ENCODE peak calls at places on chromosome 19, in ten cellular contexts. P, D, X, S, A, N, H, W, J and L are unnamed samples.

GRCh38 chr19:1162404-1163282 is 11.4 kb downstream of the SBNO2 start:
- DNase-seq in P (no peak), D (no peak), X (no peak), S (no peak), A (no peak), N (no peak), H (no peak), W (no peak), J (no peak), L (no peak)

GRCh38 chr19:55418185-55418584 is 10.6 kb upstream of the UBE2S start:
- DNase-seq in P (peak), D (peak), X (peak), S (peak), A (peak), N (peak), H (peak), W (peak), J (no peak), L (peak)

GRCh38 chr19:5497297-5497696 is 42.1 kb downstream of the ZNRF4 start:
- DNase-seq in P (no peak), D (no peak), X (no peak), S (no peak), A (no peak), N (no peak), H (no peak), W (no peak), J (no peak), L (no peak)

GRCh38 chr19:14554382-14554812 is 17.5 kb downstream of the NDUFB7 start:
- DNase-seq in P (peak), D (no peak), X (no peak), S (no peak), A (no peak), N (peak), H (no peak), W (no peak), J (no peak), L (no peak)

GRCh38 chr19:15197275-15198005 is 3.4 kb downstream of the NOTCH3 start:
- DNase-seq in P (no peak), D (peak), X (no peak), S (no peak), A (no peak), N (no peak), H (no peak), W (no peak), J (no peak), L (no peak)

GRCh38 chr19:18408053-18408476 is 10.6 kb upstream of the LRRC25 start:
- DNase-seq in P (peak), D (no peak), X (no peak), S (no peak), A (no peak), N (no peak), H (peak), W (no peak), J (no peak), L (no peak)

GRCh38 chr19:845707-846481 is 5.1 kb downstream of the PRTN3 start:
- DNase-seq in P (no peak), D (no peak), X (no peak), S (no peak), A (no peak), N (no peak), H (no peak), W (no peak), J (no peak), L (no peak)

GRCh38 chr19:16836906-16837362 is 7.7 kb downstream of the SIN3B start:
- DNase-seq in P (no peak), D (no peak), X (no peak), S (no peak), A (no peak), N (no peak), H (no peak), W (no peak), J (no peak), L (no peak)

GRCh38 chr19:18889949-18890745 is 5.8 kb downstream of the CERS1 start:
- DNase-seq in P (no peak), D (no peak), X (no peak), S (no peak), A (no peak), N (no peak), H (no peak), W (no peak), J (no peak), L (no peak)

GRCh38 chr19:9839415-9839814 is 4.3 kb downstream of the PIN1 start:
- DNase-seq in P (no peak), D (no peak), X (no peak), S (no peak), A (no peak), N (no peak), H (no peak), W (no peak), J (no peak), L (no peak)

GRCh38 chr19:33195711-33196347 is 1.7 kb downstream of the LRP3 start:
- DNase-seq in P (no peak), D (no peak), X (no peak), S (no peak), A (no peak), N (no peak), H (no peak), W (no peak), J (no peak), L (no peak)

GRCh38 chr19:42038675-42039074 is 31.3 kb downstream of the GRIK5 start:
- DNase-seq in P (no peak), D (peak), X (no peak), S (no peak), A (no peak), N (no peak), H (no peak), W (no peak), J (no peak), L (no peak)

GRCh38 chr19:677201-677600 is 1.0 kb downstream of the FSTL3 start:
- DNase-seq in P (no peak), D (peak), X (peak), S (peak), A (peak), N (peak), H (no peak), W (no peak), J (peak), L (peak)

GRCh38 chr19:5024282-5024681 is 55.4 kb downstream of the KDM4B start:
- DNase-seq in P (no peak), D (no peak), X (no peak), S (no peak), A (peak), N (no peak), H (no peak), W (no peak), J (no peak), L (no peak)

GRCh38 chr19:29405728-29405995 is 120.1 kb upstream of the VSTM2B start:
- DNase-seq in P (no peak), D (no peak), X (no peak), S (no peak), A (no peak), N (no peak), H (no peak), W (no peak), J (no peak), L (no peak)

GRCh38 chr19:16571689-16572331 is 405 bp downstream of the SLC35E1 start:
- DNase-seq in P (peak), D (peak), X (no peak), S (peak), A (no peak), N (no peak), H (peak), W (peak), J (no peak), L (no peak)

GRCh38 chr19:57802269-57802668 is 12.4 kb downstream of the ZNF552 start:
- DNase-seq in P (peak), D (no peak), X (no peak), S (no peak), A (no peak), N (no peak), H (peak), W (no peak), J (no peak), L (no peak)

GRCh38 chr19:4575267-4575793 is 15.8 kb upstream of the SEMA6B start:
- DNase-seq in P (peak), D (peak), X (peak), S (peak), A (peak), N (peak), H (no peak), W (peak), J (no peak), L (peak)

GRCh38 chr19:2239771-2240770 is 3.4 kb downstream of the SF3A2 start:
- DNase-seq in P (peak), D (peak), X (no peak), S (peak), A (no peak), N (no peak), H (no peak), W (no peak), J (no peak), L (peak)

GRCh38 chr19:57566396-57567256 is 7.0 kb upstream of the ZNF550 start:
- DNase-seq in P (peak), D (peak), X (no peak), S (peak), A (no peak), N (no peak), H (no peak), W (no peak), J (no peak), L (no peak)

GRCh38 chr19:18939922-18940775 is 868 bp downstream of the HOMER3 start:
- DNase-seq in P (peak), D (peak), X (no peak), S (peak), A (peak), N (peak), H (no peak), W (peak), J (peak), L (peak)

GRCh38 chr19:44602071-44602470 is 11.3 kb upstream of the IGSF23 start:
- DNase-seq in P (no peak), D (no peak), X (no peak), S (no peak), A (no peak), N (peak), H (no peak), W (no peak), J (no peak), L (no peak)

GRCh38 chr19:46995492-46995891 is 24.1 kb upstream of the NPAS1 start:
- DNase-seq in P (no peak), D (no peak), X (no peak), S (no peak), A (no peak), N (no peak), H (no peak), W (no peak), J (no peak), L (no peak)

GRCh38 chr19:4304509-4305252 is at the start of gene FSD1:
- DNase-seq in P (peak), D (peak), X (no peak), S (peak), A (no peak), N (no peak), H (peak), W (peak), J (no peak), L (peak)

GRCh38 chr19:55447421-55448174 is 4.5 kb upstream of the SHISA7 start:
- DNase-seq in P (peak), D (peak), X (no peak), S (no peak), A (no peak), N (peak), H (no peak), W (no peak), J (no peak), L (peak)

GRCh38 chr19:33795370-33796163 is 1.1 kb upstream of the KCTD15 start:
- DNase-seq in P (peak), D (peak), X (peak), S (peak), A (peak), N (peak), H (peak), W (peak), J (no peak), L (peak)

GRCh38 chr19:7699422-7700127 is 2.4 kb downstream of the FCER2 start:
- DNase-seq in P (no peak), D (no peak), X (no peak), S (peak), A (no peak), N (no peak), H (peak), W (no peak), J (no peak), L (no peak)

GRCh38 chr19:34154401-34154800 is 17.9 kb upstream of the LSM14A start:
- DNase-seq in P (no peak), D (no peak), X (no peak), S (no peak), A (no peak), N (no peak), H (no peak), W (no peak), J (no peak), L (no peak)

GRCh38 chr19:31503211-31503610 is 154.0 kb upstream of the TSHZ3 start:
- DNase-seq in P (no peak), D (no peak), X (no peak), S (no peak), A (no peak), N (no peak), H (no peak), W (no peak), J (no peak), L (no peak)

GRCh38 chr19:18257503-18258470 is 16.5 kb downstream of the IQCN start:
- DNase-seq in P (no peak), D (no peak), X (no peak), S (no peak), A (no peak), N (no peak), H (no peak), W (no peak), J (no peak), L (no peak)

GRCh38 chr19:17933414-17934129 is 757 bp downstream of the CCDC124 start:
- DNase-seq in P (peak), D (peak), X (no peak), S (peak), A (no peak), N (peak), H (no peak), W (no peak), J (no peak), L (peak)

GRCh38 chr19:10339380-10339960 is at the start of gene ICAM3:
- DNase-seq in P (no peak), D (no peak), X (peak), S (no peak), A (no peak), N (no peak), H (peak), W (no peak), J (no peak), L (no peak)

GRCh38 chr19:2618611-2619010 is 83.9 kb downstream of the GNG7 start:
- DNase-seq in P (no peak), D (peak), X (peak), S (peak), A (no peak), N (no peak), H (no peak), W (no peak), J (no peak), L (peak)

GRCh38 chr19:48169585-48169973 is 565 bp downstream of the LIG1 start:
- DNase-seq in P (peak), D (peak), X (peak), S (peak), A (peak), N (no peak), H (peak), W (peak), J (peak), L (peak)

GRCh38 chr19:48170817-48171347 is 402 bp downstream of the ZSWIM9 start:
- DNase-seq in P (peak), D (no peak), X (no peak), S (no peak), A (no peak), N (no peak), H (no peak), W (no peak), J (no peak), L (no peak)

GRCh38 chr19:48171584-48172170 is 1.2 kb downstream of the ZSWIM9 start:
- DNase-seq in P (no peak), D (no peak), X (no peak), S (no peak), A (no peak), N (no peak), H (no peak), W (no peak), J (no peak), L (no peak)

GRCh38 chr19:48168689-48169088 is 1.5 kb downstream of the LIG1 start:
- DNase-seq in P (no peak), D (no peak), X (no peak), S (no peak), A (no peak), N (no peak), H (no peak), W (no peak), J (no peak), L (no peak)

DNA sequence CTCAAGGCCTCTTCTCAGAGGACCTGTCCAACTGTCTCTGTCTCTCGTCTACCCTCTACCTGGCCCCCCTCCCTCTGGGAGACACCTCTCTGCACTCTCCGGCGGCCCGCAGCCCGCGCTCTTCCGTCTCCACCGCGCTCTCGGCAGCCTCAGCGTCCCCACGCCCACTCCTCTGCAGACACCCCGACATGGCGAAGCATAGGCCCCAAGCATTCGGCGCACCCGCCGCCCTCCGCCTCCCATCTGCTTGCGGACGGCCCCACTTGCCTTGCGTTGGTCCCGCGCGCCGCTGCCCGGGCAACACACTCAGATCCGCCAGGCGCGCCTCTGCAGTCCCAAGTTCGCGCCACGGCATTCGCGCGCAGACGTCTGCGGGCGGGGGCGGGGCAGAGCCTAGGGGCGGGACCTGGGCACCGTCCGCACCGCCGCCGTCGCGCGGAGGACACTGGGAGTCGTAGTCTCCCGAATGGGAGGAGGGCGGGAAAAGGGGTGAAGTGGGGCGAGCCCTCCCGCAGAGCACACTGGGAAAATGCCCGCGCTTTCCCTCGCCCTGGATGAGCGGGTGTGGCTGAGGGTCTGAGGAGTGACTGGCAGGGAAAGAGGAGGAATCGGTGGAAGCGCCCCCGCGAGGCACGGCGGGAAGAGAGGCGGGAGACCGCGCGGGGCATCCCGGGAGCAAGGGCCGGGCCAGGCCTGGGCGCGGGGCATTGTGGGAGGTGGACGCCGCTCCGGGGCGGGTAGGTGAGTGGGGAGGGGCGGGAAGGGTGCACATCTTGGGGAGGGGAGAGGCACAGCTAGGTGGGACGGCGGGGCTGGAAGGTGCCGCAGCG is at the start of the genes LIG1 and ZSWIM9:
- DNase-seq in P (peak), D (peak), X (peak), S (peak), A (peak), N (peak), H (peak), W (peak), J (peak), L (peak)
- TF ChIP-seq CTCF in P (no peak), D (peak), X (no peak), S (no peak), A (no peak), N (peak), H (no peak), W (no peak), J (no peak), L (peak)

GRCh38 chr19:50640368-50640767 is 687 bp upstream of the SYT3 start:
- DNase-seq in P (no peak), D (no peak), X (no peak), S (no peak), A (no peak), N (no peak), H (no peak), W (no peak), J (no peak), L (no peak)

GRCh38 chr19:50647879-50648615 is 1.2 kb upstream of the C19orf81 start:
- DNase-seq in P (no peak), D (no peak), X (no peak), S (no peak), A (no peak), N (no peak), H (no peak), W (no peak), J (no peak), L (no peak)

GRCh38 chr19:50645107-50645506 is 4.1 kb upstream of the C19orf81 start:
- DNase-seq in P (no peak), D (no peak), X (no peak), S (no peak), A (no peak), N (no peak), H (no peak), W (no peak), J (no peak), L (no peak)

GRCh38 chr19:50646074-50646807 is 3.0 kb upstream of the C19orf81 start:
- DNase-seq in P (no peak), D (peak), X (no peak), S (peak), A (no peak), N (no peak), H (no peak), W (no peak), J (no peak), L (peak)

GRCh38 chr19:50644315-50644915 is 4.7 kb upstream of the SYT3 start:
- DNase-seq in P (no peak), D (no peak), X (no peak), S (no peak), A (no peak), N (no peak), H (no peak), W (no peak), J (no peak), L (no peak)
- TF ChIP-seq CTCF in P (no peak), D (no peak), X (no peak), S (no peak), A (no peak), N (no peak), H (no peak), W (no peak), J (no peak), L (no peak)

GRCh38 chr19:48617146-48617937 is 1.6 kb downstream of the RPL18 start:
- DNase-seq in P (no peak), D (no peak), X (no peak), S (no peak), A (no peak), N (no peak), H (no peak), W (no peak), J (no peak), L (no peak)
- TF ChIP-seq CTCF in P (no peak), D (no peak), X (no peak), S (peak), A (no peak), N (no peak), H (no peak), W (no peak), J (no peak), L (no peak)

GRCh38 chr19:39413269-39413902 is 917 bp downstream of the PLEKHG2 start:
- DNase-seq in P (peak), D (peak), X (no peak), S (peak), A (peak), N (no peak), H (peak), W (peak), J (peak), L (no peak)

GRCh38 chr19:39416626-39417120 is 4.2 kb downstream of the PLEKHG2 start:
- DNase-seq in P (no peak), D (no peak), X (no peak), S (no peak), A (no peak), N (no peak), H (peak), W (no peak), J (no peak), L (no peak)

GRCh38 chr19:39416152-39416551 is 3.7 kb downstream of the PLEKHG2 start:
- DNase-seq in P (no peak), D (no peak), X (no peak), S (no peak), A (no peak), N (no peak), H (no peak), W (no peak), J (no peak), L (no peak)

GRCh38 chr19:39413903-39414608 is 1.6 kb downstream of the PLEKHG2 start:
- DNase-seq in P (peak), D (peak), X (no peak), S (no peak), A (peak), N (no peak), H (no peak), W (no peak), J (peak), L (no peak)

DNA sequence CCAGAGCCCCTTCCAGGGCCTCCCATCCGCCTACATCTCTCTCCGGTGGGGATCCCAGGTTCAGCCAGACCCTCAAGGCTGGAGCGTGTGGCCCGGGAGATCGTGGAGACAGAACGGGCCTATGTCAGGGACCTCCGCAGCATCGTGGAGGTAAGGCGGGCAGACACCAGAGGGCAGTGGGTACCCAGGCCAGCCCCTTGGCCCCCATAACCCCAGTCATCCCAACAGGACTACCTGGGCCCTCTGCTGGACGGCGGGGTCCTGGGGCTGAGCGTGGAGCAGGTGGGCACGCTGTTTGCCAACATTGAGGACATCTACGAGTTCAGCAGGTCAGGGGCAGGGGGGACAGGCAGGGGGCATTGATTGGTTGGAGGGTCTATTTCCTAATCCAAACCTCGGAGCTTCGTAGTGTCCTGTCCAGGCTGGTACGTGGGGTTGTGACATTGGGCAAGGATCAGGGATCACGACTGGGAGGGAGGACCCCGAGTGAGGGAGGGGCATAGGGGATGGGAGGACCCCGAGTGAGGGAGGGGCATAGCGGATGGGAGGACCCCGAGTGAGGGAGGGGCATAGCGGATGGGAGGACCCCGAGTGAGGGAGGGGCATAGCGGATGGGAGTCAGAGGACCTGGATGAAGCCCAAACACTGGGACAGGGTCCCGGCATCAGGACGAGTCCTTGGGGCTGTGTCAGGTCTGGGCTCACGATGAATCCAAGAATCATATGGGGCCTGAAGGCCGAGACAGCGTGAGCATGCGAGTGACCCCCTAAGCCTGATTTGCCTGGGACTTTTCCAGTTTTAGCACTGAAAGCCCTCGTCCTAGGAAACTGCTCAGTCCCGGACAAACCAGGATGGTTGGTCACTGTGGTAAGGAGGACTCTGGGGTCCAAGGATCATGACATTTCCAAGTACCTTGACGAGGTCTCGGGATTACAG is 2.9 kb downstream of the PLEKHG2 start:
- DNase-seq in P (peak), D (no peak), X (no peak), S (no peak), A (no peak), N (no peak), H (peak), W (no peak), J (no peak), L (no peak)
- TF ChIP-seq CTCF in P (peak), D (no peak), X (no peak), S (no peak), A (no peak), N (no peak), H (no peak), W (no peak), J (no peak), L (peak)